ENCODE peak calls at places on chromosomes 1 and 21, in eight cellular contexts. M, R, Z, K, W, V, U and E are unnamed samples.
A peak's percentile ranks its signal among the peaks of the same experiment; 100 is the strongest.

GRCh38 chr21:42039470-42039901 is 29.3 kb upstream of the ZBTB21 start:
- DNase-seq in M (no peak), R (peak; percentile 45), Z (no peak), K (peak; percentile 76), W (peak; percentile 58), V (no peak), U (peak; percentile 65), E (no peak)

GRCh38 chr21:43861716-43862115 is 3.3 kb upstream of the AGPAT3 start:
- DNase-seq in M (no peak), R (no peak), Z (no peak), K (no peak), W (no peak), V (peak; percentile 75), U (no peak), E (no peak)

GRCh38 chr1:36635284-36635683 is 152.6 kb upstream of the CSF3R start:
- DNase-seq in M (no peak), R (no peak), Z (no peak), K (no peak), W (no peak), V (no peak), U (no peak), E (no peak)

GRCh38 chr21:45555557-45556301 is 13.5 kb upstream of the SLC19A1 start:
- DNase-seq in M (peak; percentile 58), R (peak; percentile 75), Z (no peak), K (peak; percentile 80), W (peak; percentile 88), V (peak; percentile 75), U (peak; percentile 95), E (no peak)

GRCh38 chr1:167899253-167899681 is 14.7 kb downstream of the ADCY10 start:
- DNase-seq in M (no peak), R (no peak), Z (no peak), K (no peak), W (peak; percentile 66), V (no peak), U (peak; percentile 60), E (no peak)

GRCh38 chr1:46302091-46303037 is 1.1 kb downstream of the LRRC41 start:
- DNase-seq in M (peak; percentile 72), R (no peak), Z (no peak), K (peak; percentile 36), W (peak; percentile 66), V (peak; percentile 39), U (peak; percentile 53), E (no peak)

GRCh38 chr1:14682941-14683340 is 84.5 kb downstream of the KAZN start:
- DNase-seq in M (no peak), R (no peak), Z (no peak), K (peak; percentile 32), W (no peak), V (no peak), U (no peak), E (no peak)

GRCh38 chr21:42918291-42918690 is 7.1 kb downstream of the ERVH48-1 start:
- DNase-seq in M (no peak), R (no peak), Z (no peak), K (no peak), W (no peak), V (peak; percentile 74), U (no peak), E (no peak)

GRCh38 chr1:36450919-36451305 is 661 bp upstream of the OSCP1 start:
- DNase-seq in M (no peak), R (no peak), Z (no peak), K (no peak), W (no peak), V (no peak), U (no peak), E (no peak)

GRCh38 chr1:184379111-184379752 is 7.6 kb upstream of the C1orf21 start:
- DNase-seq in M (peak; percentile 42), R (no peak), Z (no peak), K (no peak), W (no peak), V (no peak), U (no peak), E (no peak)

GRCh38 chr1:213070399-213070798 is 19.4 kb downstream of the RPS6KC1 start:
- DNase-seq in M (peak; percentile 43), R (peak; percentile 81), Z (no peak), K (peak; percentile 91), W (peak; percentile 71), V (no peak), U (peak; percentile 30), E (no peak)

GRCh38 chr1:232432313-232432712 is 197.6 kb downstream of the SIPA1L2 start:
- DNase-seq in M (no peak), R (no peak), Z (no peak), K (no peak), W (peak; percentile 40), V (peak; percentile 19), U (no peak), E (no peak)

GRCh38 chr1:53376041-53376461 is 48.2 kb upstream of the LRP8 start:
- DNase-seq in M (no peak), R (no peak), Z (no peak), K (no peak), W (no peak), V (peak; percentile 65), U (no peak), E (peak; percentile 97)

GRCh38 chr1:29532741-29533140 is 296.4 kb downstream of the PTPRU start:
- DNase-seq in M (no peak), R (no peak), Z (no peak), K (no peak), W (no peak), V (no peak), U (no peak), E (no peak)

GRCh38 chr1:116909511-116910378 is at the start of gene PTGFRN:
- DNase-seq in M (peak; percentile 87), R (peak; percentile 65), Z (no peak), K (peak; percentile 66), W (peak; percentile 74), V (peak; percentile 33), U (peak; percentile 50), E (no peak)

GRCh38 chr1:214902636-214903320 is 179.8 kb upstream of the KCNK2 start:
- DNase-seq in M (no peak), R (peak; percentile 77), Z (no peak), K (peak; percentile 74), W (peak; percentile 76), V (no peak), U (peak; percentile 62), E (no peak)

GRCh38 chr1:200535605-200536004 is 84.9 kb downstream of the KIF14 start:
- DNase-seq in M (no peak), R (peak; percentile 25), Z (no peak), K (peak; percentile 76), W (peak; percentile 30), V (peak; percentile 40), U (peak; percentile 48), E (no peak)

GRCh38 chr1:164712131-164713031 is 153.4 kb downstream of the PBX1 start:
- DNase-seq in M (no peak), R (peak; percentile 18), Z (no peak), K (no peak), W (no peak), V (no peak), U (peak; percentile 47), E (peak; percentile 66)

GRCh38 chr1:114368560-114369255 is 142.3 kb downstream of the TRIM33 start:
- DNase-seq in M (no peak), R (no peak), Z (no peak), K (peak; percentile 14), W (no peak), V (no peak), U (no peak), E (no peak)

GRCh38 chr21:24941316-24942185 is 665.7 kb downstream of the MRPL39 start:
- DNase-seq in M (no peak), R (no peak), Z (no peak), K (peak; percentile 69), W (peak; percentile 58), V (no peak), U (no peak), E (no peak)

GRCh38 chr1:227884370-227885134 is 63.2 kb downstream of the WNT9A start:
- DNase-seq in M (no peak), R (no peak), Z (peak; percentile 8), K (no peak), W (no peak), V (no peak), U (no peak), E (no peak)

GRCh38 chr1:230094746-230095145 is 27.7 kb downstream of the GALNT2 start:
- DNase-seq in M (no peak), R (no peak), Z (no peak), K (no peak), W (no peak), V (no peak), U (no peak), E (no peak)

GRCh38 chr1:153431928-153432327 is 15.6 kb downstream of the S100A7A start:
- DNase-seq in M (no peak), R (no peak), Z (no peak), K (no peak), W (no peak), V (no peak), U (no peak), E (no peak)

GRCh38 chr1:19033926-19034680 is 77.6 kb upstream of the IFFO2 start:
- DNase-seq in M (no peak), R (peak; percentile 87), Z (no peak), K (peak; percentile 91), W (peak; percentile 92), V (no peak), U (peak; percentile 72), E (no peak)

GRCh38 chr1:243582321-243582720 is 267.7 kb downstream of the AKT3 start:
- DNase-seq in M (no peak), R (peak; percentile 67), Z (no peak), K (peak; percentile 52), W (peak; percentile 90), V (no peak), U (no peak), E (no peak)

GRCh38 chr1:201447911-201448871 is 20.8 kb downstream of the PHLDA3 start:
- DNase-seq in M (peak; percentile 8), R (peak; percentile 64), Z (peak; percentile 60), K (peak; percentile 67), W (peak; percentile 78), V (peak; percentile 64), U (peak; percentile 85), E (no peak)

GRCh38 chr1:115679141-115679611 is 37.4 kb downstream of the VANGL1 start:
- DNase-seq in M (no peak), R (peak; percentile 71), Z (no peak), K (peak; percentile 86), W (peak; percentile 78), V (no peak), U (peak; percentile 95), E (no peak)

GRCh38 chr1:29230553-29231378 is at the start of gene MECR:
- DNase-seq in M (peak; percentile 83), R (peak; percentile 91), Z (peak; percentile 89), K (peak; percentile 89), W (peak; percentile 90), V (peak; percentile 91), U (peak; percentile 99), E (peak; percentile 52)

GRCh38 chr21:44583800-44584147 is 3.4 kb upstream of the KRTAP10-5 start:
- DNase-seq in M (no peak), R (no peak), Z (no peak), K (no peak), W (no peak), V (no peak), U (no peak), E (no peak)

GRCh38 chr1:109040627-109041613 is 982 bp downstream of the WDR47 start:
- DNase-seq in M (no peak), R (peak; percentile 44), Z (no peak), K (peak; percentile 42), W (peak; percentile 29), V (peak; percentile 28), U (peak; percentile 12), E (no peak)

GRCh38 chr1:156624814-156625435 is 5.7 kb downstream of the HAPLN2 start:
- DNase-seq in M (no peak), R (no peak), Z (no peak), K (no peak), W (no peak), V (no peak), U (no peak), E (no peak)

GRCh38 chr1:162003825-162004205 is 19.9 kb downstream of the OLFML2B start:
- DNase-seq in M (no peak), R (peak; percentile 96), Z (no peak), K (peak; percentile 98), W (peak; percentile 94), V (no peak), U (peak; percentile 81), E (peak; percentile 31)

GRCh38 chr21:33042812-33043211 is 17.1 kb downstream of the OLIG2 start:
- DNase-seq in M (no peak), R (peak; percentile 93), Z (no peak), K (peak; percentile 96), W (peak; percentile 93), V (peak; percentile 35), U (peak; percentile 67), E (no peak)

GRCh38 chr1:3011631-3012510 is 9.4 kb upstream of the ACTRT2 start:
- DNase-seq in M (no peak), R (no peak), Z (no peak), K (no peak), W (no peak), V (no peak), U (no peak), E (no peak)